ENCODE peak calls at places on chromosome 7, in five cellular contexts. Z is keratinocyte, E is RWPE1, X is fibroblast of pulmonary artery, U is NCI-H1436. A is an unnamed sample.
A peak's percentile ranks its signal among the peaks of the same experiment; 100 is the strongest.

GRCh38 chr7:64876792-64877713 is 26.0 kb upstream of the ZNF273 start:
- DNase-seq in Z (no peak), E (peak; percentile 55), X (peak; percentile 26), U (peak; percentile 57), A (no peak)

GRCh38 chr7:138402749-138403148 is 57.3 kb upstream of the TRIM24 start:
- DNase-seq in Z (no peak), E (no peak), X (no peak), U (no peak), A (no peak)

GRCh38 chr7:141501451-141501850 is 49.8 kb upstream of the AGK start:
- DNase-seq in Z (no peak), E (no peak), X (no peak), U (no peak), A (no peak)

GRCh38 chr7:132337450-132338080 is 238.7 kb downstream of the PLXNA4 start:
- DNase-seq in Z (no peak), E (no peak), X (no peak), U (no peak), A (no peak)

GRCh38 chr7:118149394-118149793 is 34.6 kb upstream of the LSM8 start:
- DNase-seq in Z (no peak), E (no peak), X (no peak), U (no peak), A (no peak)

GRCh38 chr7:55521543-55522267 is 50.6 kb downstream of the VOPP1 start:
- DNase-seq in Z (no peak), E (peak; percentile 35), X (no peak), U (no peak), A (no peak)

GRCh38 chr7:22561356-22561755 is 61.4 kb upstream of the STEAP1B start:
- DNase-seq in Z (no peak), E (peak; percentile 90), X (peak; percentile 99), U (no peak), A (peak; percentile 82)

GRCh38 chr7:140863867-140864266 is 60.9 kb downstream of the BRAF start:
- DNase-seq in Z (no peak), E (no peak), X (no peak), U (no peak), A (no peak)

GRCh38 chr7:90387470-90388240 is 15.6 kb upstream of the CLDN12 start:
- DNase-seq in Z (no peak), E (no peak), X (peak; percentile 44), U (no peak), A (no peak)

GRCh38 chr7:140304071-140304799 is 94.1 kb downstream of the SLC37A3 start:
- DNase-seq in Z (no peak), E (no peak), X (peak; percentile 37), U (peak; percentile 3), A (no peak)

GRCh38 chr7:79096361-79096805 is 357.1 kb downstream of the MAGI2 start:
- DNase-seq in Z (no peak), E (no peak), X (no peak), U (no peak), A (no peak)

GRCh38 chr7:1883031-1883761 is 213.1 kb downstream of the ELFN1 start:
- DNase-seq in Z (peak; percentile 42), E (peak; percentile 94), X (peak; percentile 58), U (no peak), A (peak; percentile 54)

GRCh38 chr7:94088560-94088959 is 84.4 kb upstream of the BET1 start:
- DNase-seq in Z (no peak), E (no peak), X (peak; percentile 45), U (no peak), A (no peak)

GRCh38 chr7:101273126-101273525 is 28.2 kb upstream of the FIS1 start:
- DNase-seq in Z (no peak), E (no peak), X (no peak), U (no peak), A (no peak)

GRCh38 chr7:4066626-4067475 is 615.2 kb upstream of the FOXK1 start:
- DNase-seq in Z (no peak), E (no peak), X (no peak), U (no peak), A (no peak)

GRCh38 chr7:151310578-151310977 is 31.0 kb upstream of the NUB1 start:
- DNase-seq in Z (no peak), E (no peak), X (peak; percentile 30), U (no peak), A (peak; percentile 45)

GRCh38 chr7:17014693-17015092 is 132.9 kb upstream of the AGR3 start:
- DNase-seq in Z (no peak), E (no peak), X (no peak), U (no peak), A (no peak)

GRCh38 chr7:122457325-122457724 is 152.8 kb upstream of the FEZF1 start:
- DNase-seq in Z (no peak), E (no peak), X (no peak), U (no peak), A (no peak)

GRCh38 chr7:114956702-114957101 is 34.8 kb downstream of the MDFIC start:
- DNase-seq in Z (no peak), E (no peak), X (no peak), U (no peak), A (no peak)

GRCh38 chr7:29457565-29457971 is 106.1 kb upstream of the PRR15 start:
- DNase-seq in Z (no peak), E (no peak), X (peak; percentile 50), U (peak; percentile 69), A (no peak)

GRCh38 chr7:36527549-36527913 is 137.9 kb downstream of the ANLN start:
- DNase-seq in Z (no peak), E (no peak), X (no peak), U (no peak), A (no peak)

GRCh38 chr7:114007391-114007790 is 88.6 kb upstream of the PPP1R3A start:
- DNase-seq in Z (no peak), E (no peak), X (peak; percentile 7), U (no peak), A (no peak)

GRCh38 chr7:36607741-36608140 is 116.6 kb downstream of the AOAH start:
- DNase-seq in Z (no peak), E (no peak), X (no peak), U (peak; percentile 31), A (no peak)

GRCh38 chr7:112495156-112495788 is 14.5 kb downstream of the LSMEM1 start:
- DNase-seq in Z (no peak), E (no peak), X (no peak), U (no peak), A (no peak)

GRCh38 chr7:84647797-84648762 is 453.5 kb upstream of the SEMA3A start:
- DNase-seq in Z (no peak), E (no peak), X (peak; percentile 86), U (no peak), A (peak; percentile 8)

GRCh38 chr7:66697451-66698438 is 42.8 kb upstream of the RABGEF1 start:
- DNase-seq in Z (no peak), E (no peak), X (peak; percentile 59), U (no peak), A (no peak)

GRCh38 chr7:55343002-55343781 is 21.9 kb upstream of the LANCL2 start:
- DNase-seq in Z (no peak), E (no peak), X (no peak), U (no peak), A (no peak)

GRCh38 chr7:142381727-142382409 is 124.0 kb upstream of the PRSS58 start:
- DNase-seq in Z (no peak), E (no peak), X (no peak), U (no peak), A (peak; percentile 47)

GRCh38 chr7:121872831-121873764 is at the start of gene PTPRZ1:
- DNase-seq in Z (no peak), E (peak; percentile 41), X (peak; percentile 18), U (peak; percentile 49), A (peak; percentile 6)

A was measured in Caki2.